ENCODE peak calls at places on chromosomes 4 and X, in four cellular contexts. One of them, this sample, is unnamed.

GRCh38 chr4:94575652-94576051 is 123.9 kb downstream of the PDLIM5 start:
- DNase-seq in fibroblast of lung: no peak
- DNase-seq in PC-3: no peak
- DNase-seq in K562: no peak
- DNase-seq in this sample: no peak

GRCh38 chrX:14529288-14529989 is at the start of gene GLRA2:
- DNase-seq in fibroblast of lung: peak; percentile 24
- DNase-seq in PC-3: peak; percentile 35
- DNase-seq in K562: peak; percentile 3
- DNase-seq in this sample: peak; percentile 59

GRCh38 chrX:41732260-41732659 is 8.3 kb downstream of the GPR82 start:
- DNase-seq in fibroblast of lung: no peak
- DNase-seq in PC-3: no peak
- DNase-seq in K562: no peak
- DNase-seq in this sample: no peak

GRCh38 chr4:168618577-168619265 is 121.9 kb downstream of the PALLD start:
- DNase-seq in fibroblast of lung: peak; percentile 42
- DNase-seq in PC-3: peak; percentile 84
- DNase-seq in K562: no peak
- DNase-seq in this sample: no peak

GRCh38 chr4:76779740-76780459 is 118.0 kb downstream of the SOWAHB start:
- DNase-seq in fibroblast of lung: peak; percentile 66
- DNase-seq in PC-3: no peak
- DNase-seq in K562: no peak
- DNase-seq in this sample: no peak

GRCh38 chrX:1453390-1453783 is 678 bp upstream of the ASMTL start:
- DNase-seq in fibroblast of lung: no peak
- DNase-seq in PC-3: no peak
- DNase-seq in K562: no peak
- DNase-seq in this sample: no peak

GRCh38 chr4:150318971-150319370 is 240.7 kb downstream of the DCLK2 start:
- DNase-seq in fibroblast of lung: no peak
- DNase-seq in PC-3: no peak
- DNase-seq in K562: peak; percentile 84
- DNase-seq in this sample: no peak

GRCh38 chr4:165308606-165309005 is 18.9 kb upstream of the MSMO1 start:
- DNase-seq in fibroblast of lung: no peak
- DNase-seq in PC-3: no peak
- DNase-seq in K562: no peak
- DNase-seq in this sample: no peak

GRCh38 chr4:37675587-37676290 is 10.4 kb downstream of the RELL1 start:
- DNase-seq in fibroblast of lung: no peak
- DNase-seq in PC-3: no peak
- DNase-seq in K562: no peak
- DNase-seq in this sample: peak; percentile 85

GRCh38 chr4:189053621-189054020 is 887.1 kb upstream of the FRG1 start:
- DNase-seq in fibroblast of lung: no peak
- DNase-seq in PC-3: no peak
- DNase-seq in K562: no peak
- DNase-seq in this sample: no peak

GRCh38 chr4:110087116-110087708 is 111.2 kb downstream of the ELOVL6 start:
- DNase-seq in fibroblast of lung: peak; percentile 84
- DNase-seq in PC-3: peak; percentile 85
- DNase-seq in K562: no peak
- DNase-seq in this sample: no peak

GRCh38 chr4:88737304-88738015 is 39.8 kb upstream of the NAP1L5 start:
- DNase-seq in fibroblast of lung: no peak
- DNase-seq in PC-3: no peak
- DNase-seq in K562: no peak
- DNase-seq in this sample: no peak

GRCh38 chr4:62528874-62529273 is 1328.7 kb downstream of the ADGRL3 start:
- DNase-seq in fibroblast of lung: no peak
- DNase-seq in PC-3: peak; percentile 33
- DNase-seq in K562: no peak
- DNase-seq in this sample: no peak

GRCh38 chr4:127214001-127214400 is 418.8 kb upstream of the INTU start:
- DNase-seq in fibroblast of lung: peak; percentile 43
- DNase-seq in PC-3: no peak
- DNase-seq in K562: no peak
- DNase-seq in this sample: no peak

GRCh38 chr4:89152972-89153371 is 41.6 kb downstream of the TIGD2 start:
- DNase-seq in fibroblast of lung: no peak
- DNase-seq in PC-3: no peak
- DNase-seq in K562: no peak
- DNase-seq in this sample: no peak

GRCh38 chr4:109996531-109996930 is 83.8 kb downstream of the EGF start:
- DNase-seq in fibroblast of lung: no peak
- DNase-seq in PC-3: no peak
- DNase-seq in K562: no peak
- DNase-seq in this sample: no peak

DNA sequence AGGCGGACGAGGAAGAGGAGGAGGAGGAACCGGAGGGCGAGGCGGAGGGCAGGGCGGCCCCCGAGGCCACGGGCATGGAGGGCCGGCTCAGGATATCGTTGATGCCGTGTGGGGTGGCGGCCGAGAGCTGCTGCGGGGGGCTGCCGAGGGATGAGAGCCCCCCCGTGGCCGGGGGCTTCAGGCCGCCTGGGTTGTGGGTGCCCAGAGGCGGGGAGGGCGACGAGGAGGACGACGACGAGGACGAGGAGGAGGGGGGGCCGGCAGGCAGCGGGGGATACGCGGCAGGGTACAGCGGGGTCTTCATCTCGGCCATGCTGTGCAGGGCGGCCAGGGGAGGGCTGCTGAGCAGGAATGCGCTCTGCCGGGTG is 1.3 kb downstream of the NKX6-1 start:
- DNase-seq in fibroblast of lung: no peak
- DNase-seq in PC-3: no peak
- DNase-seq in K562: no peak
- DNase-seq in this sample: no peak
- H2AFZ ChIP-seq in fibroblast of lung: no peak overlapping the region
- H2AFZ ChIP-seq in PC-3: peak overlapping the region; percentile 99
- H2AFZ ChIP-seq in K562: no peak overlapping the region
- H2AFZ ChIP-seq in this sample: no peak overlapping the region

DNA sequence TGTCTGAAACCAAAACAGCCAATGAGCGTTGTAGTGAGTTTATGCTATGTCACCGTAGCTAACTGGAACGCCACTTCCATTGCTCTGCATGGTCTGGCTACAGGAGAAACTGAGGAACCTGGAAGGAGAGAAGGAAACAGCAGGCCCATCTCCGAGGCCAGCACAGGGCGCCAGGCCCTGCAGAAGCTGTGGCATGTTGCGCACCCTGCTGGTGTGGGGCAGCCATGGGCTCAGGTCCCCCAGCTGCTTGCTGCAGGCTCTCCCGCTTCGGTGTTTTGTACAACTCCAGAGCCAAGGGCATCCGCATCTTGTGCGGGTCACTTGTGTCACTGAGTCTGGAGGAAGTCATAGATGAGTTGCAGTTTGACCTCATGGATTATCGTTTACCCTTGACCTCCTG is 89.2 kb downstream of the AFAP1 start:
- DNase-seq in fibroblast of lung: no peak
- DNase-seq in PC-3: no peak
- DNase-seq in K562: peak; percentile 41
- DNase-seq in this sample: peak; percentile 48
- H3K27ac ChIP-seq in fibroblast of lung: no peak overlapping the region
- H3K27ac ChIP-seq in PC-3: no peak overlapping the region
- H3K27ac ChIP-seq in K562: no peak overlapping the region
- H3K27ac ChIP-seq in this sample: no peak overlapping the region

GRCh38 chr4:181946902-181947301 is 296.3 kb upstream of the TENM3 start:
- DNase-seq in fibroblast of lung: no peak
- DNase-seq in PC-3: no peak
- DNase-seq in K562: no peak
- DNase-seq in this sample: no peak

GRCh38 chr4:181939199-181939945 is 303.8 kb upstream of the TENM3 start:
- DNase-seq in fibroblast of lung: peak; percentile 35
- DNase-seq in PC-3: no peak
- DNase-seq in K562: no peak
- DNase-seq in this sample: no peak

GRCh38 chr4:181949704-181950312 is 293.4 kb upstream of the TENM3 start:
- DNase-seq in fibroblast of lung: no peak
- DNase-seq in PC-3: no peak
- DNase-seq in K562: no peak
- DNase-seq in this sample: no peak

GRCh38 chr4:181938641-181939040 is 304.6 kb upstream of the TENM3 start:
- DNase-seq in fibroblast of lung: no peak
- DNase-seq in PC-3: no peak
- DNase-seq in K562: no peak
- DNase-seq in this sample: no peak

GRCh38 chr4:181944527-181944926 is 298.7 kb upstream of the TENM3 start:
- DNase-seq in fibroblast of lung: no peak
- DNase-seq in PC-3: no peak
- DNase-seq in K562: no peak
- DNase-seq in this sample: no peak
- H2AFZ ChIP-seq in fibroblast of lung: no peak overlapping the region
- H2AFZ ChIP-seq in PC-3: no peak overlapping the region
- H2AFZ ChIP-seq in K562: no peak overlapping the region
- H2AFZ ChIP-seq in this sample: no peak overlapping the region

DNA sequence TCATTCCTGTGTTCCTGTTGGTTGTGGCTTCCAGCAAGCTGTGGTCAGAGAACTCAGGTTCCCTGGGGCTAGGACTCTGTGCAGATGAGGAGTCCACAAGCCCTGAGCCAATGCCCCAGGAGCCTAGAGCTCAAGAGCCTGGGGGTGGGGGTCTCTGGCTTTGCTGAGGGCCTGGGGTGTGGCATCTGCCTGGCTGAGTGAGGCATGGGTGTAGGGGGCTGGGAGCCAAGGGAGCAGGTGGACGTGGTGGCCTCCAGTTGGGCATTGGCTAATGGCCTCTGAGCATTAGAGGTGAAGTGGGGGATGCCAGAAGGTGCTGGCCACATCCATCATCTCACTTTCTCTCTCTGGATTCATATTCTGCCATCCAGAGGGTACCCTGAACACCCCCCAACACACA is 5.3 kb upstream of the MAMLD1 start:
- DNase-seq in fibroblast of lung: no peak
- DNase-seq in PC-3: no peak
- DNase-seq in K562: no peak
- DNase-seq in this sample: no peak
- H3K27ac ChIP-seq in fibroblast of lung: no peak overlapping the region
- H3K27ac ChIP-seq in PC-3: no peak overlapping the region
- H3K27ac ChIP-seq in K562: no peak overlapping the region
- H3K27ac ChIP-seq in this sample: no peak overlapping the region

GRCh38 chr4:138235419-138235952 is 6.7 kb downstream of the SLC7A11 start:
- DNase-seq in fibroblast of lung: peak; percentile 93
- DNase-seq in PC-3: peak; percentile 86
- DNase-seq in K562: peak; percentile 65
- DNase-seq in this sample: no peak
- H2AFZ ChIP-seq in fibroblast of lung: no peak overlapping the region
- H2AFZ ChIP-seq in PC-3: no peak overlapping the region
- H2AFZ ChIP-seq in K562: no peak overlapping the region
- H2AFZ ChIP-seq in this sample: no peak overlapping the region

This sample was measured in Karpas-422.